ENCODE peak calls at places on chromosome 19, in five cellular contexts. K is aorta; U is naive thymus-derived CD4-positive, alpha-beta T cell; B is body of pancreas; M is IMR-90. G is an unnamed sample. For H3K36me3, the result is how much of the 10 kb centered on the place peaks cover.

GRCh38 chr19:46383171-46383815 is 30.1 kb downstream of the CCDC8 start:
- DNase-seq in B (no peak), K (peak), U (no peak), M (no peak), G (peak)

GRCh38 chr19:14375055-14375581 is 6.1 kb upstream of the ADGRE5 start:
- DNase-seq in M (no peak), U (peak), B (peak), K (no peak), G (no peak)

GRCh38 chr19:15432018-15432494 is 13.3 kb upstream of the AKAP8L start:
- DNase-seq in B (peak), M (no peak), K (no peak), U (no peak), G (peak)

GRCh38 chr19:46213156-46213555 is 16.4 kb upstream of the IGFL1 start:
- DNase-seq in M (no peak), K (peak), B (no peak), U (no peak), G (no peak)

GRCh38 chr19:58557253-58558065 is 952 bp downstream of the UBE2M start:
- DNase-seq in U (no peak), K (peak), B (no peak), M (no peak), G (no peak)

GRCh38 chr19:40702337-40703012 is 12.0 kb upstream of the NUMBL start:
- DNase-seq in U (no peak), M (no peak), K (no peak), B (peak), G (no peak)

GRCh38 chr19:46985532-46986415 is 33.9 kb upstream of the NPAS1 start:
- DNase-seq in B (no peak), U (no peak), M (no peak), K (no peak), G (no peak)

GRCh38 chr19:43692882-43693281 is 22.9 kb upstream of the PLAUR start:
- DNase-seq in U (no peak), K (no peak), M (no peak), B (no peak), G (no peak)

GRCh38 chr19:54521022-54521859 is 18.6 kb downstream of the LAIR2 start:
- DNase-seq in K (no peak), B (no peak), U (no peak), M (no peak), G (no peak)

GRCh38 chr19:49333426-49334288 is 1.5 kb upstream of the CD37 start:
- DNase-seq in U (peak), M (peak), B (no peak), K (peak), G (no peak)

GRCh38 chr19:46546194-46546896 is 50.7 kb upstream of the PNMA8B start:
- DNase-seq in M (peak), B (peak), U (no peak), K (no peak), G (no peak)

GRCh38 chr19:36950335-36951119 is 34.4 kb downstream of the ZNF568 start:
- DNase-seq in K (no peak), U (no peak), M (no peak), B (no peak), G (no peak)
- H3K36me3 ChIP-seq in K (under half), U (under half), M (under half), B (under half), G (under half)

GRCh38 chr19:35904312-35905068 is 2.2 kb downstream of the HCST start:
- DNase-seq in K (no peak), M (no peak), U (no peak), B (no peak), G (no peak)
- H3K27ac ChIP-seq in K (no peak), M (peak), U (peak), B (no peak), G (no peak)

GRCh38 chr19:1116726-1117581 is 13.2 kb downstream of the GPX4 start:
- DNase-seq in U (no peak), B (no peak), K (no peak), M (no peak), G (peak)
- H3K36me3 ChIP-seq in U (half or more), B (under half), K (under half), M (half or more), G (half or more)

GRCh38 chr19:7515091-7515470 is 822 bp upstream of the ZNF358 start:
- DNase-seq in K (peak), M (peak), B (no peak), U (no peak), G (no peak)
- H3K27ac ChIP-seq in K (peak), M (peak), B (no peak), U (no peak), G (no peak)

GRCh38 chr19:21440321-21440720 is 43.4 kb downstream of the ZNF493 start:
- DNase-seq in B (no peak), K (no peak), M (no peak), U (no peak), G (no peak)
- H3K36me3 ChIP-seq in B (under half), K (under half), M (under half), U (under half), G (under half)

GRCh38 chr19:10260141-10260584 is 8.1 kb downstream of the MRPL4 start:
- DNase-seq in U (no peak), K (no peak), M (no peak), B (no peak), G (peak)
- H3K27ac ChIP-seq in U (no peak), K (no peak), M (no peak), B (no peak), G (peak)

GRCh38 chr19:19278315-19278714 is 5.2 kb upstream of the TM6SF2 start:
- DNase-seq in M (no peak), K (no peak), B (no peak), U (no peak), G (no peak)
- H3K36me3 ChIP-seq in M (half or more), K (under half), B (under half), U (half or more), G (under half)

GRCh38 chr19:18920400-18920799 is 885 bp downstream of the DDX49 start:
- DNase-seq in M (no peak), B (no peak), K (no peak), U (no peak), G (no peak)
- H3K27ac ChIP-seq in M (peak), B (no peak), K (no peak), U (peak), G (no peak)

GRCh38 chr19:21052902-21053301 is 29.1 kb upstream of the ZNF714 start:
- DNase-seq in B (no peak), M (no peak), K (no peak), U (no peak), G (no peak)
- H3K36me3 ChIP-seq in B (under half), M (under half), K (under half), U (half or more), G (half or more)

G was measured in RWPE2.